ENCODE peak calls at places on chromosome 4, in seven cellular contexts. V is kidney, C is BE2C, W is left ventricle myocardium inferior, B is GM12878, J is aorta, T is PC-3. R is an unnamed sample. For H3K4me1, the result is how much of the 10 kb centered on the place peaks cover.

GRCh38 chr4:139028191-139028661 is 12.6 kb downstream of the NOCT start:
- DNase-seq in W (peak), B (no peak), C (peak), T (no peak), V (no peak), J (no peak), R (peak)

GRCh38 chr4:38387348-38387747 is 276.7 kb upstream of the KLF3 start:
- DNase-seq in J (no peak), T (no peak), W (peak), C (peak), B (no peak), V (no peak), R (peak)

GRCh38 chr4:72077346-72077745 is 45.5 kb downstream of the NPFFR2 start:
- DNase-seq in J (no peak), V (no peak), C (no peak), W (no peak), B (no peak), T (no peak), R (no peak)

GRCh38 chr4:6721121-6721520 is 5.1 kb downstream of the BLOC1S4 start:
- DNase-seq in C (no peak), V (no peak), J (no peak), B (no peak), W (no peak), T (no peak), R (no peak)

GRCh38 chr4:133152330-133152791 is 3.3 kb downstream of the PCDH10 start:
- DNase-seq in V (peak), W (no peak), B (no peak), J (peak), C (peak), T (no peak), R (no peak)

GRCh38 chr4:149980941-149981340 is 97.3 kb upstream of the DCLK2 start:
- DNase-seq in J (peak), C (peak), W (peak), T (peak), B (no peak), V (no peak), R (peak)

GRCh38 chr4:184441461-184442392 is 32.6 kb downstream of the IRF2 start:
- DNase-seq in T (no peak), B (no peak), J (no peak), W (no peak), C (no peak), V (no peak), R (no peak)

GRCh38 chr4:116881077-116881476 is 204.3 kb downstream of the TRAM1L1 start:
- DNase-seq in C (no peak), V (no peak), B (no peak), W (no peak), T (no peak), J (no peak), R (no peak)

GRCh38 chr4:41957634-41958033 is 22.4 kb downstream of the TMEM33 start:
- DNase-seq in T (peak), V (no peak), W (no peak), J (no peak), B (peak), C (no peak), R (no peak)

GRCh38 chr4:54213812-54214211 is 15.3 kb upstream of the PDGFRA start:
- DNase-seq in B (no peak), J (no peak), V (no peak), W (no peak), C (no peak), T (peak), R (no peak)

GRCh38 chr4:184748251-184748652 is 14.4 kb upstream of the CENPU start:
- DNase-seq in V (no peak), W (peak), B (no peak), J (no peak), C (no peak), T (no peak), R (no peak)

GRCh38 chr4:118389731-118390520 is 37.1 kb upstream of the PRSS12 start:
- DNase-seq in W (no peak), C (no peak), T (peak), V (no peak), B (no peak), J (no peak), R (no peak)

GRCh38 chr4:44320833-44321232 is 127.8 kb downstream of the KCTD8 start:
- DNase-seq in C (no peak), W (no peak), J (no peak), V (no peak), T (no peak), B (no peak), R (no peak)

GRCh38 chr4:36256398-36256828 is 12.1 kb upstream of the ARAP2 start:
- DNase-seq in V (no peak), C (no peak), J (no peak), W (no peak), T (no peak), B (peak), R (no peak)

GRCh38 chr4:169341490-169341889 is 70.7 kb upstream of the SH3RF1 start:
- DNase-seq in J (no peak), C (no peak), W (no peak), B (peak), T (no peak), V (no peak), R (no peak)

GRCh38 chr4:122007016-122007415 is 55.2 kb upstream of the TRPC3 start:
- DNase-seq in J (no peak), B (no peak), T (no peak), C (no peak), W (no peak), V (no peak), R (no peak)

GRCh38 chr4:141346144-141346543 is 125.4 kb downstream of the ZNF330 start:
- DNase-seq in W (no peak), B (no peak), J (no peak), T (peak), V (no peak), C (peak), R (peak)

GRCh38 chr4:39030726-39031125 is 1.5 kb downstream of the TMEM156 start:
- DNase-seq in B (no peak), W (no peak), T (no peak), J (no peak), V (no peak), C (no peak), R (no peak)

GRCh38 chr4:26385690-26386089 is 64.9 kb downstream of the RBPJ start:
- DNase-seq in V (no peak), C (no peak), B (no peak), T (no peak), J (no peak), W (no peak), R (peak)

GRCh38 chr4:73606465-73606974 is 13.7 kb downstream of the RASSF6 start:
- DNase-seq in V (no peak), W (no peak), J (no peak), T (peak), B (peak), C (no peak), R (no peak)

GRCh38 chr4:90542216-90542615 is 415.0 kb downstream of the CCSER1 start:
- DNase-seq in J (no peak), W (no peak), V (no peak), B (no peak), T (no peak), C (no peak), R (no peak)

GRCh38 chr4:107183155-107183774 is 147.2 kb upstream of the DKK2 start:
- DNase-seq in V (no peak), T (peak), C (peak), B (peak), W (no peak), J (no peak), R (peak)

GRCh38 chr4:61693520-61693919 is 493.4 kb downstream of the ADGRL3 start:
- DNase-seq in B (no peak), W (no peak), C (no peak), J (no peak), T (no peak), V (no peak), R (no peak)

GRCh38 chr4:117378942-117379341 is 293.6 kb upstream of the TRAM1L1 start:
- DNase-seq in C (no peak), B (no peak), T (no peak), V (no peak), W (no peak), J (no peak), R (no peak)

GRCh38 chr4:107838763-107839162 is 14.0 kb downstream of the SGMS2 start:
- DNase-seq in W (no peak), B (no peak), J (no peak), V (no peak), T (no peak), C (no peak), R (no peak)

GRCh38 chr4:154877110-154877760 is 96.2 kb downstream of the RBM46 start:
- DNase-seq in J (no peak), T (peak), C (peak), B (no peak), V (no peak), W (no peak), R (no peak)

GRCh38 chr4:163191999-163192398 is 25.3 kb upstream of the NAF1 start:
- DNase-seq in T (peak), C (no peak), W (no peak), V (no peak), B (no peak), J (no peak), R (no peak)

GRCh38 chr4:73432169-73433000 is 3.6 kb upstream of the AFP start:
- DNase-seq in W (no peak), J (no peak), B (no peak), C (no peak), T (no peak), V (no peak), R (no peak)

GRCh38 chr4:185730849-185731608 is 81.0 kb downstream of the SORBS2 start:
- DNase-seq in W (no peak), V (no peak), T (no peak), C (no peak), J (no peak), B (no peak), R (peak)

GRCh38 chr4:70041652-70042286 is 8.5 kb upstream of the HTN1 start:
- DNase-seq in W (no peak), B (no peak), V (no peak), J (no peak), C (peak), T (no peak), R (no peak)

GRCh38 chr4:126071346-126072333 is 756.9 kb downstream of the FAT4 start:
- DNase-seq in T (peak), C (peak), W (no peak), B (no peak), J (no peak), V (no peak), R (no peak)

GRCh38 chr4:71807469-71807868 is 23.6 kb upstream of the GC start:
- DNase-seq in T (no peak), W (no peak), V (no peak), B (no peak), J (no peak), C (no peak), R (no peak)

GRCh38 chr4:39062094-39062493 is at the start of gene KLHL5:
- DNase-seq in T (no peak), J (no peak), C (no peak), B (no peak), W (no peak), V (no peak), R (no peak)

GRCh38 chr4:108143515-108143914 is 25.2 kb downstream of the LEF1 start:
- DNase-seq in W (no peak), J (no peak), V (no peak), B (no peak), C (no peak), T (no peak), R (no peak)

GRCh38 chr4:101348367-101348827 is 1.1 kb upstream of the PPP3CA start:
- DNase-seq in C (no peak), T (peak), W (peak), J (no peak), B (no peak), V (no peak), R (peak)
- H3K4me1 ChIP-seq in C (under half), T (under half), W (under half), J (under half), B (under half), V (under half), R (under half)

GRCh38 chr4:87056884-87057283 is 122.1 kb downstream of the AFF1 start:
- DNase-seq in T (no peak), V (no peak), J (no peak), B (no peak), C (no peak), W (no peak), R (no peak)

GRCh38 chr4:87060957-87061356 is 126.1 kb downstream of the AFF1 start:
- DNase-seq in C (no peak), V (no peak), T (peak), W (no peak), B (no peak), J (no peak), R (no peak)

GRCh38 chr4:87055340-87055739 is 120.5 kb downstream of the AFF1 start:
- DNase-seq in J (no peak), C (no peak), V (no peak), W (no peak), B (no peak), T (no peak), R (no peak)

GRCh38 chr4:87057835-87058234 is 123.0 kb downstream of the AFF1 start:
- DNase-seq in B (no peak), V (no peak), J (no peak), T (peak), C (no peak), W (no peak), R (no peak)

GRCh38 chr4:87058272-87059073 is 123.7 kb downstream of the AFF1 start:
- DNase-seq in C (peak), J (no peak), B (no peak), V (no peak), W (no peak), T (peak), R (peak)
- H3K4me1 ChIP-seq in C (under half), J (under half), B (under half), V (under half), W (half or more), T (half or more), R (half or more)

GRCh38 chr4:23091674-23092073 is 398.9 kb downstream of the GBA3 start:
- DNase-seq in V (no peak), W (no peak), B (no peak), C (no peak), T (no peak), J (no peak), R (no peak)
- H3K4me1 ChIP-seq in V (under half), W (under half), B (under half), C (under half), T (under half), J (under half), R (under half)

GRCh38 chr4:135949926-135950325 is 1582.4 kb downstream of the PCDH18 start:
- DNase-seq in V (no peak), W (no peak), J (no peak), B (no peak), C (no peak), T (no peak), R (no peak)

DNA sequence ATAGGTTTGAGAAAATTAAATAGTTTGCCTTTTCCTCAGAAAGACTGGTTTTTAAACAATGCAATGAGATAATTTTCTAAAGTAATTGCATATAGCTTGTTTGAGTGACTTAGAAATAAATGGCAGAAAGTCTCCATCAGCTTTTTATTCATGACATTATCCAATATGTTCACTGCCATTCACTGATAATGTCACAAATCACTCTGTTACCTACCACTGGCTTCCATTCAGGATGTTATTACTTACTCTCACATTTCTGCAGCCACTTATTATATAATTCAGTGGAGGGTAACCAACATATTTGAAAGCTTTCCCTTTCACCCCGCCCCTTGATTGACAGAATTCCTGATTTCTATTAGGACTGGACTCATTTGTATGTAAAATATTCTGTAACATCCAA is 1583.5 kb downstream of the PCDH18 start:
- DNase-seq in W (no peak), C (no peak), J (no peak), V (no peak), T (no peak), B (no peak), R (no peak)
- H3K4me1 ChIP-seq in W (under half), C (under half), J (under half), V (under half), T (under half), B (under half), R (under half)

GRCh38 chr4:3479358-3480101 is 16.4 kb downstream of the DOK7 start:
- DNase-seq in T (no peak), C (no peak), V (no peak), W (peak), J (no peak), B (no peak), R (no peak)

GRCh38 chr4:3481113-3481531 is 18.0 kb downstream of the DOK7 start:
- DNase-seq in W (no peak), V (no peak), C (no peak), B (no peak), J (no peak), T (no peak), R (no peak)

GRCh38 chr4:3478446-3479357 is 15.6 kb downstream of the DOK7 start:
- DNase-seq in W (no peak), B (no peak), C (no peak), J (no peak), V (peak), T (no peak), R (no peak)

GRCh38 chr4:3481783-3482397 is 18.8 kb downstream of the DOK7 start:
- DNase-seq in V (no peak), T (no peak), W (no peak), B (no peak), C (no peak), J (no peak), R (no peak)

GRCh38 chr4:3480528-3481112 is 17.5 kb downstream of the DOK7 start:
- DNase-seq in J (peak), B (no peak), C (peak), T (peak), W (peak), V (peak), R (peak)
- H3K4me1 ChIP-seq in J (under half), B (under half), C (under half), T (under half), W (half or more), V (under half), R (under half)

DNA sequence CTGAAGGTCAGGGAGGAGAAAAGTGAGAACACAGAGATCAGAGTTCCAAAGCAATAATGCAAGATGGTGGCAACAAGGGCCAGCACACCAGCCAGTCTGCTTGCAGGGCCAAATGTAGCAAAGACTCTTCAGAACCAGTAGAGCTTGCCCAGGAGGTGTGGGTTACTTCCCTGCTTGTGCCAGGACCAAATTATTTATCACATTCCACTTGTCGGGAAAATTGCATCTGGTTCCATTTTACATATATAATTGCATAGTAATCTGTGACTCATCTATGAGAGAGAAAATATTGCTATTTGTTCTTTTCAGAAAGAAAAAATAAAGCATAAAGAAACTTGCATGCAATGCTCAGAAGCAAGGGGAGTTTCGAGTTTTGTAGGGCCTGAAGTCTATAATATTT is 41.4 kb downstream of the MAML3 start:
- DNase-seq in W (no peak), C (no peak), V (no peak), J (no peak), T (no peak), B (no peak), R (no peak)
- H3K4me1 ChIP-seq in W (under half), C (under half), V (under half), J (under half), T (under half), B (under half), R (under half)

GRCh38 chr4:2796261-2797187 is 3.6 kb downstream of the SH3BP2 start:
- DNase-seq in W (no peak), C (peak), J (peak), T (peak), V (peak), B (no peak), R (peak)
- H3K4me1 ChIP-seq in W (half or more), C (half or more), J (under half), T (under half), V (half or more), B (half or more), R (half or more)

GRCh38 chr4:179797718-179798117 is 2355.5 kb upstream of the AGA start:
- DNase-seq in T (no peak), W (no peak), V (no peak), C (no peak), B (no peak), J (no peak), R (no peak)
- H3K4me1 ChIP-seq in T (under half), W (under half), V (under half), C (under half), B (under half), J (under half), R (under half)

R was measured in adrenal gland.